ENCODE peak calls at places on chromosomes 1 and 21, in seven cellular contexts. K is AG04450; D is stimulated activated CD4-positive, alpha-beta T cell treated with anti-CD3 and anti-CD28 coated beads, Interleukin-4, amount 100 ng/mL, for 48 hours; N is AG10803; M is HFFc6; Z is GM10248; W is D341Med. A is an unnamed sample.

GRCh38 chr1:96721382-96722160 is at the start of gene PTBP2:
- DNase-seq in K (peak), D (peak), N (peak), M (peak), Z (peak), W (peak), A (peak)

GRCh38 chr1:161200992-161201827 is 957 bp upstream of the NDUFS2 start:
- DNase-seq in K (peak), D (no peak), N (peak), M (peak), Z (no peak), W (no peak), A (no peak)

GRCh38 chr1:240474133-240474614 is 137.8 kb downstream of the GREM2 start:
- DNase-seq in K (peak), D (no peak), N (no peak), M (no peak), Z (no peak), W (no peak), A (no peak)

GRCh38 chr1:195939844-195940243 is 668.4 kb downstream of the KCNT2 start:
- DNase-seq in K (no peak), D (no peak), N (no peak), M (no peak), Z (no peak), W (no peak), A (no peak)

GRCh38 chr21:44875341-44875740 is 1.9 kb upstream of the PTTG1IP start:
- DNase-seq in K (no peak), D (no peak), N (peak), M (peak), Z (no peak), W (no peak), A (no peak)

GRCh38 chr21:45102391-45102932 is 28.1 kb downstream of the ADARB1 start:
- DNase-seq in K (no peak), D (no peak), N (peak), M (peak), Z (no peak), W (no peak), A (no peak)

GRCh38 chr1:231232870-231233734 is 7.9 kb upstream of the GNPAT start:
- DNase-seq in K (no peak), D (no peak), N (no peak), M (no peak), Z (no peak), W (no peak), A (no peak)

GRCh38 chr1:91244737-91245136 is 159.9 kb downstream of the HFM1 start:
- DNase-seq in K (no peak), D (no peak), N (no peak), M (no peak), Z (no peak), W (no peak), A (no peak)

GRCh38 chr1:240701412-240701811 is 89.5 kb upstream of the GREM2 start:
- DNase-seq in K (peak), D (no peak), N (peak), M (peak), Z (no peak), W (no peak), A (no peak)

GRCh38 chr1:63663301-63663700 is 70.1 kb downstream of the PGM1 start:
- DNase-seq in K (no peak), D (no peak), N (peak), M (peak), Z (no peak), W (no peak), A (no peak)

GRCh38 chr1:89262643-89263042 is 10.0 kb downstream of the GBP5 start:
- DNase-seq in K (no peak), D (no peak), N (peak), M (peak), Z (no peak), W (no peak), A (no peak)

GRCh38 chr1:201966171-201966570 is 10.9 kb downstream of the TIMM17A start:
- DNase-seq in K (no peak), D (no peak), N (no peak), M (no peak), Z (no peak), W (no peak), A (no peak)

GRCh38 chr1:180643693-180644092 is 11.9 kb downstream of the XPR1 start:
- DNase-seq in K (no peak), D (no peak), N (peak), M (no peak), Z (no peak), W (no peak), A (no peak)

GRCh38 chr1:151976868-151977267 is 16.8 kb downstream of the S100A10 start:
- DNase-seq in K (no peak), D (no peak), N (no peak), M (peak), Z (no peak), W (no peak), A (no peak)

GRCh38 chr1:182235952-182236650 is 155.5 kb downstream of the GLUL start:
- DNase-seq in K (no peak), D (no peak), N (peak), M (peak), Z (no peak), W (no peak), A (no peak)

GRCh38 chr1:24210195-24210627 is 23.1 kb upstream of the IFNLR1 start:
- DNase-seq in K (no peak), D (no peak), N (no peak), M (no peak), Z (no peak), W (no peak), A (no peak)